ENCODE peak calls at places on chromosomes 5 and 9, in five cellular contexts. E, U, O, J and Y are unnamed samples.

GRCh38 chr5:170355601-170356098 is 33.5 kb downstream of the KCNMB1 start:
- ATAC-seq in E (no peak), U (no peak), O (no peak), J (no peak), Y (peak; percentile 23)

GRCh38 chr5:111469905-111470304 is 42.4 kb downstream of the STARD4 start:
- ATAC-seq in E (no peak), U (peak; percentile 40), O (no peak), J (peak; percentile 51), Y (no peak)

GRCh38 chr9:134970198-134970597 is 52.5 kb upstream of the FCN1 start:
- ATAC-seq in E (no peak), U (no peak), O (no peak), J (no peak), Y (no peak)

GRCh38 chr5:176420086-176420485 is 3.7 kb upstream of the CLTB start:
- ATAC-seq in E (no peak), U (no peak), O (no peak), J (no peak), Y (no peak)

GRCh38 chr9:20028849-20029231 is 240.0 kb upstream of the SLC24A2 start:
- ATAC-seq in E (no peak), U (no peak), O (no peak), J (no peak), Y (peak; percentile 10)

GRCh38 chr5:20347334-20347733 is 359.3 kb upstream of the CDH18 start:
- ATAC-seq in E (no peak), U (no peak), O (no peak), J (no peak), Y (no peak)

GRCh38 chr5:33997331-33997983 is 10.4 kb downstream of the AMACR start:
- ATAC-seq in E (peak; percentile 87), U (peak; percentile 90), O (peak; percentile 71), J (peak; percentile 84), Y (peak; percentile 79)

GRCh38 chr5:109558364-109558763 is 131.4 kb upstream of the MAN2A1 start:
- ATAC-seq in E (no peak), U (no peak), O (no peak), J (peak; percentile 23), Y (no peak)

GRCh38 chr9:136558373-136558772 is 12.5 kb upstream of the NOTCH1 start:
- ATAC-seq in E (peak; percentile 59), U (peak; percentile 23), O (no peak), J (no peak), Y (no peak)

GRCh38 chr9:136262671-136263178 is 17.1 kb upstream of the QSOX2 start:
- ATAC-seq in E (no peak), U (no peak), O (no peak), J (no peak), Y (no peak)

GRCh38 chr9:2872941-2873323 is 29.0 kb upstream of the PUM3 start:
- ATAC-seq in E (no peak), U (no peak), O (no peak), J (no peak), Y (no peak)

GRCh38 chr9:91640428-91640827 is 216.8 kb upstream of the NFIL3 start:
- ATAC-seq in E (no peak), U (no peak), O (no peak), J (no peak), Y (no peak)

GRCh38 chr5:126914813-126915436 is 115.4 kb downstream of the MARCHF3 start:
- ATAC-seq in E (peak; percentile 15), U (no peak), O (no peak), J (no peak), Y (no peak)

GRCh38 chr5:56608216-56608925 is 207.0 kb upstream of the MAP3K1 start:
- ATAC-seq in E (peak; percentile 71), U (no peak), O (no peak), J (no peak), Y (no peak)

GRCh38 chr5:36602711-36603321 is 3.6 kb upstream of the SLC1A3 start:
- ATAC-seq in E (no peak), U (peak; percentile 44), O (no peak), J (peak; percentile 76), Y (no peak)

GRCh38 chr9:35937227-35937626 is 20.7 kb downstream of the OR2S2 start:
- ATAC-seq in E (no peak), U (peak; percentile 47), O (no peak), J (no peak), Y (no peak)

GRCh38 chr5:152051499-152052454 is 127.1 kb upstream of the GLRA1 start:
- ATAC-seq in E (no peak), U (no peak), O (no peak), J (no peak), Y (no peak)

GRCh38 chr5:124755565-124755964 is 9.1 kb upstream of the ZNF608 start:
- ATAC-seq in E (no peak), U (no peak), O (peak; percentile 75), J (peak; percentile 67), Y (no peak)

DNA sequence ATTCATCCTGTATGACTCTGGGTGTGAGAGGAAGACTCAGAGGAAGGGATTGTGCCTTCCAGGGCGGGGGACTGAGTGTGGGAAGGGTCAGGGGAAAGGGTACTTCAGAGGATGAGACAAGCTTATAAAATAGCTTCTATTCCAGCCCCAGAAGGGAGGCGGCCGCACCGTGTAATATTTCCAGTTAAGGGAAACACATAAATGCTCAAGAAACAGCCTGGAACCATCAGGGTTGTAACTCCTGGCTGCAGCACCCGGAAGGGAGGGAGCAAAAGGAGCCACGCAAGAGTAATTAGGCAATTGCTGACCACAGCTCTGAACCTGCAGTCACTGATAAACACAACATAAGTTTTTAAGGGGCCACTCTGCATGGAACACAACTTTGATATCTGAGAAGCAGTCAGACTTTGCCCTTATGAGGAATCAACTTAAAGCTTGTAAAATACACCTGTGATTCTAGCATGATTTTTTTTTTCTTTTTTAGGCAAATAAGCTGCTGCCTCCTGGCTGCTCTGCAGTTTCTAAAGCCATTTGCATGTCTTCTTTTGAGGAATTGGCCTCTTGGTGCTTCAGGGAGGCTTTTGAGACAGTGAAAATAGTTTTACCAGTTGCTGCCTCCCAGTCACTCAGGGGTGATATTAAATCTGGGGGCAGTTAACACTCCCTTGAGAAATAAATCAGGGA is 382.7 kb downstream of the ENC1 start:
- ATAC-seq in E (peak; percentile 93), U (peak; percentile 52), O (no peak), J (peak; percentile 89), Y (peak; percentile 93)
- TF ChIP-seq POLR2AphosphoS5 in E (peak; percentile 21), U (no peak), O (no peak), J (peak; percentile 31), Y (peak; percentile 57)

DNA sequence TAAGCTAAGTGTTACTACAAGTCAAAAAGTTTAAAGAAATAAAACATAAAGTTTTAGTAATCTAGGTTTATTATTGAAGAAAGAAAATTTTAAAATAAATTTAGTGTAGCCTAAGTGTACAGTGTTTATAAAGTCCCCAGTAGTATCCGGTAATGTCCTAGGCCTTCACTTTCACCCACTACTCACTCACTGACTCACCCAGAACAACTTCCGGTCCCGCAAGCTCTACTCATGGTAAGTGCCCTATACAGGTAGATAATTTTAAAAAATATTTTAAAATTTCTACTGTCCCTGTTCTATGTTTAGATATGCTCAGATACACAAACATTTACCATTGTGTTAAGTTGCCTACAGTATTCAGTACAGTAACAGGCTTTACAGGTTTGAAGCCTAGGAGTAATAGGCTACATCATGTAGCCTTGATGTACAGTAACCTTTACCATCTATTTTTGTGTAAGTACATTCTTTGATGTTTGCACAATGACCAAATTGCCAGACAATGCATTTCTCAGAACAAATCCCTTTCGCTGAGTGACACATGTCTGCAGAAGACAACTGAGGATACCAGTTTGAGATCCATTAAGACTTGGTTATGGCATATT is 253.6 kb downstream of the TRIM32 start:
- ATAC-seq in E (no peak), U (no peak), O (no peak), J (no peak), Y (no peak)
- TF ChIP-seq EP300 in E (no peak), U (no peak), O (no peak), J (no peak), Y (no peak)

GRCh38 chr5:116135344-116135743 is 50.5 kb downstream of the COMMD10 start:
- ATAC-seq in E (no peak), U (peak; percentile 98), O (no peak), J (no peak), Y (no peak)

GRCh38 chr5:116133281-116133680 is 48.5 kb downstream of the COMMD10 start:
- ATAC-seq in E (no peak), U (no peak), O (no peak), J (no peak), Y (no peak)

GRCh38 chr5:116130976-116131375 is 46.2 kb downstream of the COMMD10 start:
- ATAC-seq in E (no peak), U (no peak), O (no peak), J (no peak), Y (no peak)

DNA sequence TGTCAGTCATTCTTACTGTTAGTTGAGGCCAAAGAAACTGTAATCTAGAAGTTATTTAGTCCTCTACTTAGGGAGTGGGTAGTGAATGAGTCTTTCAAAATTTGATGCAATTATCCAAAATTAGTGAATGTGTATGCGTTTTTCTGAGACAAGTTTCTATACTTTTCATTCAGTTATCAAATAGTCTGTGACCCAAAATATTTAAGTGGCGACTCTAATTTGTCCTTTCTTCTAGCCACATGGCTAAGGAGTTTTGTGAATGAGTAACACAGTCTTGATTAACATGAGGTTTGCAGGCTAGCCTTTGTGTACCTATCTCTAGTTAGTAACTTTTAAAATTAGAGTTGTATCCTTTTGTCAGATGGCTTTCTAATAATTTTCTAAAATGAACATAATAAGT is 45.6 kb downstream of the COMMD10 start:
- ATAC-seq in E (no peak), U (no peak), O (no peak), J (no peak), Y (no peak)
- H3K27ac ChIP-seq in E (no peak overlapping the region), U (no peak overlapping the region), O (no peak overlapping the region), J (no peak overlapping the region), Y (no peak overlapping the region)

DNA sequence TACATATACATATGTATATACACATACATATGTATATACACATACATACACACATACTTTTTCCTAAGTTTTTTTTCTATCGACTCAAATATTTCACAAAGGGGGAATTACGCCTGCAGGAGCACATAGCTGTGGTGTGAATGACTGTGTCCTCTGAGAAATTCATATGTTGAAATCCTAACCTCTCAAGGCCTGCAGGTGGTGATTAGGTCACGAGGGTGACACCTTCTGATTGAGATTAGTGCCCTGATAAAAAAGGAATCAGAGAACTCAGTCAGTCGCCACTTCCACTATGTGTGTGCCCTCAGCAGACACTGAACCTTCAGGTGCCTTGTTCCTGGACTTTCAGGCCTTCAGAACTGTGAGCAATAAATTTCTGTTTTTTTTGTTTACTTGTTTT is 248.7 kb downstream of the SEMA5A start:
- ATAC-seq in E (no peak), U (no peak), O (no peak), J (no peak), Y (no peak)
- TF ChIP-seq POLR2AphosphoS5 in E (no peak), U (no peak), O (no peak), J (no peak), Y (no peak)

GRCh38 chr9:4333231-4333740 is 33.4 kb upstream of the GLIS3 start:
- ATAC-seq in E (no peak), U (no peak), O (no peak), J (no peak), Y (no peak)

GRCh38 chr9:4334439-4334838 is 34.6 kb upstream of the GLIS3 start:
- ATAC-seq in E (peak; percentile 75), U (peak; percentile 60), O (peak; percentile 84), J (no peak), Y (peak; percentile 77)

GRCh38 chr9:4339357-4339756 is 39.5 kb upstream of the GLIS3 start:
- ATAC-seq in E (peak; percentile 85), U (peak; percentile 94), O (peak; percentile 78), J (peak; percentile 63), Y (peak; percentile 42)

GRCh38 chr9:4333787-4334186 is 33.9 kb upstream of the GLIS3 start:
- ATAC-seq in E (no peak), U (no peak), O (no peak), J (no peak), Y (no peak)

GRCh38 chr9:4335631-4336030 is 35.8 kb upstream of the GLIS3 start:
- ATAC-seq in E (no peak), U (no peak), O (no peak), J (no peak), Y (no peak)
- TF ChIP-seq EP300 in E (no peak), U (no peak), O (no peak), J (no peak), Y (no peak)